ENCODE peak calls at places on chromosomes 16 and 17, in six cellular contexts. Z is CD4-positive, alpha-beta T cell; Q is fibroblast of the conjunctiva; C is non-pigmented ciliary epithelial cell; O is RCC 7860; Y is dorsolateral prefrontal cortex. P is an unnamed sample.

GRCh38 chr16:4370570-4371480 is 823 bp upstream of the VASN start:
- DNase-seq in C (no peak), Z (no peak), O (peak), Q (no peak), Y (no peak), P (no peak)

GRCh38 chr17:70636517-70637133 is 467.3 kb downstream of the KCNJ2 start:
- DNase-seq in Y (no peak), Z (no peak), O (peak), Q (peak), C (no peak), P (peak)

GRCh38 chr16:9955677-9956076 is 226.6 kb downstream of the GRIN2A start:
- DNase-seq in Q (no peak), Z (no peak), Y (no peak), O (no peak), C (no peak), P (no peak)

GRCh38 chr16:11603331-11603750 is 16.6 kb upstream of the LITAF start:
- DNase-seq in Z (no peak), O (no peak), Q (no peak), C (no peak), Y (no peak), P (no peak)

GRCh38 chr16:1293921-1294656 is 15.3 kb upstream of the UBE2I start:
- DNase-seq in C (no peak), Z (no peak), Q (no peak), O (peak), Y (no peak), P (peak)

GRCh38 chr17:19010729-19011505 is 6.4 kb upstream of the FAM83G start:
- DNase-seq in O (no peak), Z (no peak), C (no peak), Y (no peak), Q (no peak), P (no peak)

GRCh38 chr17:32805029-32805976 is 71.6 kb downstream of the MYO1D start:
- DNase-seq in Z (no peak), Q (no peak), Y (no peak), O (no peak), C (no peak), P (no peak)

GRCh38 chr17:49409066-49409465 is 5.6 kb downstream of the PHB1 start:
- DNase-seq in Y (no peak), Z (no peak), Q (no peak), O (no peak), C (no peak), P (no peak)

GRCh38 chr17:48998557-48999440 is 1.6 kb downstream of the IGF2BP1 start:
- DNase-seq in Y (no peak), O (no peak), C (no peak), Q (no peak), Z (no peak), P (no peak)

GRCh38 chr17:66982011-66982508 is 17.6 kb downstream of the CACNG4 start:
- DNase-seq in O (peak), Q (no peak), Z (no peak), C (no peak), Y (no peak), P (no peak)

GRCh38 chr17:7380321-7380720 is 568 bp upstream of the TNK1 start:
- DNase-seq in O (no peak), C (no peak), Y (no peak), Z (no peak), Q (peak), P (peak)

GRCh38 chr17:45964634-45965033 is 34.4 kb upstream of the STH start:
- DNase-seq in Q (no peak), Z (no peak), Y (no peak), O (no peak), C (no peak), P (no peak)

GRCh38 chr16:52912565-52913173 is 140.0 kb downstream of the CHD9NB start:
- DNase-seq in O (peak), Y (peak), Z (no peak), C (peak), Q (peak), P (peak)

GRCh38 chr16:83826146-83826913 is 18.6 kb downstream of the HSBP1 start:
- DNase-seq in O (peak), C (peak), Y (peak), Q (peak), Z (peak), P (peak)

GRCh38 chr16:57742543-57742942 is 7.0 kb downstream of the KATNB1 start:
- DNase-seq in O (no peak), Z (no peak), Y (no peak), Q (no peak), C (no peak), P (no peak)

GRCh38 chr16:48910214-48910613 is 300.2 kb upstream of the N4BP1 start:
- DNase-seq in C (no peak), O (no peak), Y (no peak), Z (no peak), Q (no peak), P (no peak)

GRCh38 chr16:57639172-57639571 is 10.7 kb downstream of the ADGRG1 start:
- DNase-seq in O (no peak), Q (no peak), Y (peak), Z (no peak), C (no peak), P (no peak)

GRCh38 chr17:78039581-78039980 is 81.1 kb downstream of the TNRC6C start:
- DNase-seq in Z (no peak), Q (no peak), Y (no peak), O (no peak), C (no peak), P (no peak)

GRCh38 chr16:53093162-53093744 is 38.5 kb downstream of the CHD9 start:
- DNase-seq in C (no peak), O (no peak), Y (no peak), Q (no peak), Z (no peak), P (no peak)

GRCh38 chr17:7001562-7001961 is 5.7 kb downstream of the ALOX12 start:
- DNase-seq in Z (no peak), Q (peak), O (no peak), C (no peak), Y (no peak), P (no peak)

GRCh38 chr16:11076259-11077018 is 132.1 kb downstream of the CLEC16A start:
- DNase-seq in C (no peak), Z (no peak), O (no peak), Q (no peak), Y (no peak), P (no peak)

GRCh38 chr17:64300566-64300965 is 37.5 kb upstream of the TEX2 start:
- DNase-seq in C (no peak), O (no peak), Z (no peak), Q (no peak), Y (no peak), P (no peak)

GRCh38 chr17:28702752-28703150 is 8.9 kb downstream of the PROCA1 start:
- DNase-seq in Y (no peak), C (no peak), Z (no peak), Q (no peak), O (no peak), P (no peak)

GRCh38 chr17:13085578-13085977 is 67.8 kb upstream of the ELAC2 start:
- DNase-seq in Y (no peak), C (no peak), O (no peak), Z (no peak), Q (no peak), P (no peak)

GRCh38 chr17:74943808-74944522 is 8.3 kb downstream of the OTOP3 start:
- DNase-seq in Q (no peak), C (no peak), Y (no peak), O (no peak), Z (no peak), P (no peak)

GRCh38 chr16:8849411-8850011 is 19.3 kb downstream of the CARHSP1 start:
- DNase-seq in Z (no peak), O (no peak), C (no peak), Q (no peak), Y (no peak), P (no peak)

GRCh38 chr16:51939371-51940005 is 607.5 kb downstream of the TOX3 start:
- DNase-seq in Y (no peak), C (no peak), Z (no peak), Q (no peak), O (no peak), P (no peak)

GRCh38 chr16:73071131-73071940 is 23.4 kb upstream of the ZFHX3 start:
- DNase-seq in O (no peak), Q (no peak), C (no peak), Z (no peak), Y (no peak), P (no peak)

GRCh38 chr16:13154799-13155198 is 253.4 kb downstream of the SHISA9 start:
- DNase-seq in C (no peak), Y (no peak), Z (no peak), O (peak), Q (no peak), P (no peak)

GRCh38 chr16:3716831-3717234 is 491 bp downstream of the TRAP1 start:
- DNase-seq in O (no peak), Y (peak), C (no peak), Z (no peak), Q (no peak), P (peak)

GRCh38 chr17:32943206-32943605 is 15.3 kb downstream of the TMEM98 start:
- DNase-seq in O (no peak), Y (no peak), Z (no peak), Q (peak), C (no peak), P (no peak)

GRCh38 chr17:57142925-57143324 is 57.9 kb downstream of the AKAP1 start:
- DNase-seq in Y (no peak), Z (no peak), Q (no peak), C (no peak), O (no peak), P (no peak)

GRCh38 chr16:26071383-26071782 is 379.6 kb downstream of the HS3ST4 start:
- DNase-seq in Z (no peak), O (no peak), Q (no peak), C (no peak), Y (no peak), P (no peak)

GRCh38 chr16:24853830-24854229 is 8.1 kb downstream of the SLC5A11 start:
- DNase-seq in Y (peak), Q (no peak), O (no peak), C (no peak), Z (no peak), P (no peak)

GRCh38 chr16:50733468-50733867 is 8.4 kb upstream of the CYLD start:
- DNase-seq in Q (no peak), Z (no peak), Y (no peak), C (no peak), O (no peak), P (no peak)

GRCh38 chr17:29243792-29244191 is 2.9 kb upstream of the CRYBA1 start:
- DNase-seq in O (no peak), Q (no peak), Z (no peak), Y (no peak), C (no peak), P (peak)

GRCh38 chr17:77320501-77321256 is 179.9 kb downstream of the SEC14L1 start:
- DNase-seq in Y (no peak), Z (no peak), Q (no peak), C (no peak), O (peak), P (no peak)

GRCh38 chr16:81140930-81141780 is 45.0 kb upstream of the GCSH start:
- DNase-seq in O (no peak), Z (no peak), Q (no peak), C (no peak), Y (no peak), P (peak)

GRCh38 chr17:79075433-79075805 is 795 bp downstream of the ENGASE start:
- DNase-seq in C (no peak), Y (no peak), Q (no peak), O (no peak), Z (no peak), P (no peak)